ENCODE peak calls at places on chromosomes 12 and 14, in five cellular contexts. Y is transverse colon, B is HL-60, R is HCT116, X is GM12878. J is an unnamed sample.

GRCh38 chr14:74568896-74569295 is 43.1 kb downstream of the LTBP2 start:
- DNase-seq in Y (no peak), B (no peak), R (no peak), X (no peak), J (no peak)

GRCh38 chr12:104742551-104742961 is 215.5 kb downstream of the SLC41A2 start:
- DNase-seq in Y (no peak), B (no peak), R (no peak), X (no peak), J (no peak)

GRCh38 chr12:4153343-4153892 is 120.1 kb upstream of the CCND2 start:
- DNase-seq in Y (peak), B (no peak), R (no peak), X (peak), J (no peak)

GRCh38 chr14:77825895-77826519 is 26.1 kb downstream of the ADCK1 start:
- DNase-seq in Y (no peak), B (no peak), R (no peak), X (no peak), J (no peak)

GRCh38 chr12:64181504-64182291 is 40.4 kb downstream of the KICS2 start:
- DNase-seq in Y (peak), B (no peak), R (peak), X (no peak), J (peak)

GRCh38 chr12:92218394-92219077 is 72.9 kb upstream of the BTG1 start:
- DNase-seq in Y (no peak), B (peak), R (no peak), X (no peak), J (no peak)

GRCh38 chr12:68870443-68870842 is 62.5 kb downstream of the MDM2 start:
- DNase-seq in Y (no peak), B (no peak), R (no peak), X (no peak), J (no peak)

GRCh38 chr12:4277856-4278581 is 4.5 kb downstream of the CCND2 start:
- DNase-seq in Y (no peak), B (no peak), R (no peak), X (no peak), J (no peak)

GRCh38 chr14:31930493-31931225 is 146.4 kb upstream of the ARHGAP5 start:
- DNase-seq in Y (no peak), B (no peak), R (no peak), X (no peak), J (no peak)

GRCh38 chr14:30581283-30581625 is 22.3 kb downstream of the G2E3 start:
- DNase-seq in Y (no peak), B (no peak), R (no peak), X (no peak), J (no peak)

GRCh38 chr12:42473130-42473529 is 116.4 kb downstream of the PRICKLE1 start:
- DNase-seq in Y (no peak), B (no peak), R (no peak), X (no peak), J (no peak)

GRCh38 chr12:20154060-20154459 is 214.3 kb upstream of the PDE3A start:
- DNase-seq in Y (no peak), B (no peak), R (no peak), X (no peak), J (no peak)

GRCh38 chr12:21502164-21502496 is 541 bp downstream of the GOLT1B start:
- DNase-seq in Y (peak), B (no peak), R (no peak), X (peak), J (no peak)

GRCh38 chr12:88493651-88494050 is 86.6 kb downstream of the KITLG start:
- DNase-seq in Y (no peak), B (no peak), R (no peak), X (no peak), J (no peak)

GRCh38 chr12:20946732-20947131 is 136.2 kb downstream of the SLCO1B3 start:
- DNase-seq in Y (no peak), B (no peak), R (peak), X (no peak), J (peak)

GRCh38 chr14:92482621-92483319 is 30.8 kb upstream of the RIN3 start:
- DNase-seq in Y (peak), B (no peak), R (no peak), X (no peak), J (no peak)

GRCh38 chr12:116516657-116517056 is 42.5 kb upstream of the MAP1LC3B2 start:
- DNase-seq in Y (no peak), B (no peak), R (no peak), X (no peak), J (no peak)

GRCh38 chr12:80792861-80793260 is 76.1 kb downstream of the MYF5 start:
- DNase-seq in Y (no peak), B (peak), R (no peak), X (no peak), J (no peak)

GRCh38 chr12:95877622-95878021 is 18.9 kb downstream of the SNRPF start:
- DNase-seq in Y (no peak), B (no peak), R (no peak), X (no peak), J (no peak)

GRCh38 chr12:116977465-116978380 is 67.0 kb downstream of the FBXW8 start:
- DNase-seq in Y (no peak), B (no peak), R (no peak), X (peak), J (no peak)

GRCh38 chr12:95532851-95533250 is 18.4 kb downstream of the USP44 start:
- DNase-seq in Y (no peak), B (no peak), R (no peak), X (no peak), J (no peak)

GRCh38 chr12:452667-453210 is 7.0 kb upstream of the B4GALNT3 start:
- DNase-seq in Y (peak), B (no peak), R (no peak), X (no peak), J (no peak)

GRCh38 chr12:6432991-6433390 is 11.8 kb upstream of the CD27 start:
- DNase-seq in Y (no peak), B (no peak), R (no peak), X (no peak), J (no peak)

GRCh38 chr12:6434205-6435180 is 10.3 kb upstream of the CD27 start:
- DNase-seq in Y (no peak), B (no peak), R (no peak), X (no peak), J (no peak)

GRCh38 chr12:6428326-6428725 is 16.4 kb upstream of the CD27 start:
- DNase-seq in Y (no peak), B (no peak), R (no peak), X (no peak), J (no peak)

GRCh38 chr12:6430124-6430989 is 14.4 kb upstream of the CD27 start:
- DNase-seq in Y (peak), B (peak), R (peak), X (no peak), J (no peak)

GRCh38 chr12:6430990-6431353 is 13.8 kb upstream of the CD27 start:
- DNase-seq in Y (no peak), B (no peak), R (no peak), X (no peak), J (no peak)
- H3K4me3 ChIP-seq in Y (peak), B (no peak), R (peak), X (no peak), J (no peak)

GRCh38 chr14:68762944-68763831 is 29.7 kb downstream of the ZFP36L1 start:
- DNase-seq in Y (no peak), B (no peak), R (no peak), X (no peak), J (peak)
- TF ChIP-seq POLR2AphosphoS5 in Y (no peak), B (no peak), R (no peak), X (no peak), J (no peak)

GRCh38 chr12:51913071-51914033 is 6.0 kb downstream of the ACVRL1 start:
- DNase-seq in Y (no peak), B (no peak), R (no peak), X (no peak), J (peak)

GRCh38 chr12:51911307-51911706 is 4.0 kb downstream of the ACVRL1 start:
- DNase-seq in Y (no peak), B (no peak), R (no peak), X (no peak), J (no peak)

GRCh38 chr12:51910691-51911090 is 3.4 kb downstream of the ACVRL1 start:
- DNase-seq in Y (no peak), B (no peak), R (no peak), X (no peak), J (no peak)

GRCh38 chr12:51910168-51910567 is 2.9 kb downstream of the ACVRL1 start:
- DNase-seq in Y (no peak), B (no peak), R (no peak), X (no peak), J (no peak)

GRCh38 chr12:51911788-51912711 is 4.7 kb downstream of the ACVRL1 start:
- DNase-seq in Y (peak), B (peak), R (no peak), X (no peak), J (peak)
- H3K4me3 ChIP-seq in Y (no peak), B (no peak), R (peak), X (no peak), J (no peak)

GRCh38 chr14:33210304-33210703 is 271.6 kb downstream of the NPAS3 start:
- DNase-seq in Y (no peak), B (no peak), R (no peak), X (no peak), J (peak)
- TF ChIP-seq POLR2AphosphoS5 in Y (no peak), B (no peak), R (no peak), X (no peak), J (no peak)

DNA sequence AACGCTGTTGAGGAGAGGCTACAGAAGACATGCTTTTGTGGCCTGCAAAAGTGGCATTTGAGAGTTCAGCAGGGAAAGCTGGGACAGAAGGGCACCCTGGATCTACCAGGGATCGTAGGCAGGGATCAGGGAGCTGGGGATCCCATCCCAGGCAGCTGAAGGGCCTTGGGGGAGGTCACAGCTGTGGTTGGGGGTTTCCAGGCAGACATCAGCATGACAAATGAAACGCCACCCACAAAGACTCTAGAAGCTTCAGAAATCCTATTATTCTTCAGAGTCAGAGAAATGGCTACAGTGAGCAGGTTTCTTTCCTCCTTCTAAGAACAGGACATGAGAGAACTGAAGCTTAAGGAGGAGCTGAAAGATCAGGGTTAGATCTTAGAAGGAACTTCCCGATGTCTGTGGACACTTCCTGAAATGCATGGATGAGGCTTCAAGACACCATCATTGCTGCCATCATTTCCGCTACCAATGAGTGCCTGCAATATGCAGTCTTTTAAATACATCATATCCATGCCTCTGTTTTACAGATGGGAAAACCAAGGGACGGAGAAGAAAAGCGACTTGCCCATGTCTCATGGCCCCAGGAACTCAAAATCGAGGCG is 104.3 kb downstream of the RBM19 start:
- DNase-seq in Y (no peak), B (no peak), R (no peak), X (no peak), J (peak)
- H3K4me3 ChIP-seq in Y (no peak), B (no peak), R (no peak), X (no peak), J (peak)